ENCODE peak calls at places on chromosome 2, in six cellular contexts. One of them, this sample, is unnamed.

GRCh38 chr2:234393352-234393751 is 103.5 kb downstream of the ARL4C start:
- DNase-seq in HFFc6: no peak
- DNase-seq in WERI-Rb-1: no peak
- DNase-seq in mesenteric fat pad: no peak
- DNase-seq in lower leg skin: no peak
- DNase-seq in mammary epithelial cell: no peak
- DNase-seq in this sample: no peak

GRCh38 chr2:179551545-179552045 is 287.0 kb upstream of the SESTD1 start:
- DNase-seq in WERI-Rb-1: no peak
- DNase-seq in lower leg skin: no peak
- DNase-seq in HFFc6: no peak
- DNase-seq in mammary epithelial cell: no peak
- DNase-seq in mesenteric fat pad: no peak
- DNase-seq in this sample: no peak

GRCh38 chr2:55133467-55134315 is 83.4 kb upstream of the RTN4 start:
- DNase-seq in mammary epithelial cell: peak; percentile 87
- DNase-seq in mesenteric fat pad: no peak
- DNase-seq in WERI-Rb-1: no peak
- DNase-seq in HFFc6: no peak
- DNase-seq in lower leg skin: no peak
- DNase-seq in this sample: peak; percentile 98

GRCh38 chr2:121234144-121234543 is 50.9 kb downstream of the TFCP2L1 start:
- DNase-seq in mammary epithelial cell: no peak
- DNase-seq in HFFc6: no peak
- DNase-seq in lower leg skin: no peak
- DNase-seq in mesenteric fat pad: no peak
- DNase-seq in WERI-Rb-1: no peak
- DNase-seq in this sample: no peak

GRCh38 chr2:70890469-70891065 is 45.1 kb upstream of the ATP6V1B1 start:
- DNase-seq in WERI-Rb-1: no peak
- DNase-seq in mesenteric fat pad: no peak
- DNase-seq in HFFc6: peak; percentile 23
- DNase-seq in mammary epithelial cell: no peak
- DNase-seq in lower leg skin: no peak
- DNase-seq in this sample: no peak

GRCh38 chr2:215619022-215619958 is 183.4 kb upstream of the FN1 start:
- DNase-seq in HFFc6: no peak
- DNase-seq in mesenteric fat pad: no peak
- DNase-seq in WERI-Rb-1: peak; percentile 61
- DNase-seq in lower leg skin: no peak
- DNase-seq in mammary epithelial cell: no peak
- DNase-seq in this sample: no peak

GRCh38 chr2:1072258-1072657 is 121.6 kb downstream of the SNTG2 start:
- DNase-seq in mesenteric fat pad: no peak
- DNase-seq in lower leg skin: no peak
- DNase-seq in HFFc6: no peak
- DNase-seq in mammary epithelial cell: no peak
- DNase-seq in WERI-Rb-1: no peak
- DNase-seq in this sample: no peak

GRCh38 chr2:84299211-84299775 is 159.8 kb downstream of the SUCLG1 start:
- DNase-seq in HFFc6: no peak
- DNase-seq in WERI-Rb-1: no peak
- DNase-seq in mammary epithelial cell: no peak
- DNase-seq in lower leg skin: no peak
- DNase-seq in mesenteric fat pad: no peak
- DNase-seq in this sample: no peak

GRCh38 chr2:236642584-236643291 is 73.1 kb downstream of the ACKR3 start:
- DNase-seq in WERI-Rb-1: no peak
- DNase-seq in mesenteric fat pad: peak; percentile 92
- DNase-seq in lower leg skin: peak; percentile 98
- DNase-seq in mammary epithelial cell: peak; percentile 85
- DNase-seq in HFFc6: peak; percentile 96
- DNase-seq in this sample: no peak

GRCh38 chr2:42639340-42640077 is 71.1 kb downstream of the MTA3 start:
- DNase-seq in HFFc6: no peak
- DNase-seq in mesenteric fat pad: no peak
- DNase-seq in lower leg skin: no peak
- DNase-seq in WERI-Rb-1: no peak
- DNase-seq in mammary epithelial cell: no peak
- DNase-seq in this sample: no peak

GRCh38 chr2:238873401-238873801 is 25.5 kb downstream of the TWIST2 start:
- DNase-seq in mesenteric fat pad: peak; percentile 67
- DNase-seq in WERI-Rb-1: no peak
- DNase-seq in HFFc6: no peak
- DNase-seq in mammary epithelial cell: no peak
- DNase-seq in lower leg skin: peak; percentile 77
- DNase-seq in this sample: no peak

GRCh38 chr2:73085691-73086090 is 14.2 kb upstream of the SFXN5 start:
- DNase-seq in mammary epithelial cell: peak; percentile 48
- DNase-seq in lower leg skin: peak; percentile 96
- DNase-seq in HFFc6: peak; percentile 65
- DNase-seq in WERI-Rb-1: peak; percentile 92
- DNase-seq in mesenteric fat pad: peak; percentile 93
- DNase-seq in this sample: peak; percentile 42

GRCh38 chr2:31193066-31193396 is 24.3 kb downstream of the CAPN14 start:
- DNase-seq in mesenteric fat pad: no peak
- DNase-seq in mammary epithelial cell: no peak
- DNase-seq in WERI-Rb-1: no peak
- DNase-seq in lower leg skin: peak; percentile 60
- DNase-seq in HFFc6: no peak
- DNase-seq in this sample: no peak

GRCh38 chr2:150598383-150598782 is 110.9 kb upstream of the RND3 start:
- DNase-seq in HFFc6: no peak
- DNase-seq in mammary epithelial cell: no peak
- DNase-seq in WERI-Rb-1: peak; percentile 14
- DNase-seq in lower leg skin: no peak
- DNase-seq in mesenteric fat pad: no peak
- DNase-seq in this sample: no peak

GRCh38 chr2:20578266-20578894 is 72.5 kb downstream of the HS1BP3 start:
- DNase-seq in lower leg skin: no peak
- DNase-seq in mammary epithelial cell: peak; percentile 67
- DNase-seq in mesenteric fat pad: no peak
- DNase-seq in WERI-Rb-1: no peak
- DNase-seq in HFFc6: no peak
- DNase-seq in this sample: no peak

GRCh38 chr2:32772623-32773221 is 144.9 kb downstream of the TTC27 start:
- DNase-seq in lower leg skin: no peak
- DNase-seq in mesenteric fat pad: no peak
- DNase-seq in mammary epithelial cell: peak; percentile 19
- DNase-seq in WERI-Rb-1: peak; percentile 39
- DNase-seq in HFFc6: peak; percentile 58
- DNase-seq in this sample: peak; percentile 22

GRCh38 chr2:19282305-19282704 is 76.1 kb downstream of the OSR1 start:
- DNase-seq in HFFc6: no peak
- DNase-seq in lower leg skin: no peak
- DNase-seq in mesenteric fat pad: no peak
- DNase-seq in WERI-Rb-1: no peak
- DNase-seq in mammary epithelial cell: no peak
- DNase-seq in this sample: no peak

GRCh38 chr2:41207578-41207977 is 755.7 kb upstream of the SLC8A1 start:
- DNase-seq in mammary epithelial cell: no peak
- DNase-seq in WERI-Rb-1: no peak
- DNase-seq in lower leg skin: no peak
- DNase-seq in HFFc6: no peak
- DNase-seq in mesenteric fat pad: no peak
- DNase-seq in this sample: no peak

GRCh38 chr2:12857891-12858290 is 141.2 kb downstream of the TRIB2 start:
- DNase-seq in mesenteric fat pad: no peak
- DNase-seq in HFFc6: no peak
- DNase-seq in mammary epithelial cell: no peak
- DNase-seq in lower leg skin: no peak
- DNase-seq in WERI-Rb-1: no peak
- DNase-seq in this sample: no peak

GRCh38 chr2:43323810-43324588 is 97.6 kb upstream of the ZFP36L2 start:
- DNase-seq in mammary epithelial cell: no peak
- DNase-seq in WERI-Rb-1: no peak
- DNase-seq in mesenteric fat pad: no peak
- DNase-seq in lower leg skin: peak; percentile 93
- DNase-seq in HFFc6: no peak
- DNase-seq in this sample: no peak

GRCh38 chr2:48346124-48346536 is 183.8 kb upstream of the STON1 start:
- DNase-seq in lower leg skin: no peak
- DNase-seq in mesenteric fat pad: no peak
- DNase-seq in mammary epithelial cell: peak; percentile 28
- DNase-seq in WERI-Rb-1: peak; percentile 72
- DNase-seq in HFFc6: peak; percentile 80
- DNase-seq in this sample: no peak

GRCh38 chr2:26521054-26521912 is 43.4 kb upstream of the OTOF start:
- DNase-seq in WERI-Rb-1: peak; percentile 87
- DNase-seq in mesenteric fat pad: no peak
- DNase-seq in mammary epithelial cell: no peak
- DNase-seq in lower leg skin: no peak
- DNase-seq in HFFc6: no peak
- DNase-seq in this sample: no peak

GRCh38 chr2:115162454-115163293 is 720.2 kb downstream of the DPP10 start:
- DNase-seq in mesenteric fat pad: no peak
- DNase-seq in lower leg skin: no peak
- DNase-seq in HFFc6: no peak
- DNase-seq in mammary epithelial cell: no peak
- DNase-seq in WERI-Rb-1: peak; percentile 40
- DNase-seq in this sample: no peak

GRCh38 chr2:215845839-215846586 is 167.3 kb downstream of the MREG start:
- DNase-seq in WERI-Rb-1: no peak
- DNase-seq in HFFc6: no peak
- DNase-seq in mesenteric fat pad: no peak
- DNase-seq in lower leg skin: no peak
- DNase-seq in mammary epithelial cell: no peak
- DNase-seq in this sample: no peak

GRCh38 chr2:88230912-88231311 is 60.8 kb downstream of the THNSL2 start:
- DNase-seq in mesenteric fat pad: no peak
- DNase-seq in lower leg skin: no peak
- DNase-seq in HFFc6: no peak
- DNase-seq in WERI-Rb-1: no peak
- DNase-seq in mammary epithelial cell: no peak
- DNase-seq in this sample: no peak

GRCh38 chr2:71070294-71071025 is 2.0 kb downstream of the NAGK start:
- DNase-seq in mesenteric fat pad: no peak
- DNase-seq in mammary epithelial cell: peak; percentile 40
- DNase-seq in HFFc6: peak; percentile 34
- DNase-seq in lower leg skin: peak; percentile 89
- DNase-seq in WERI-Rb-1: peak; percentile 78
- DNase-seq in this sample: peak; percentile 59

GRCh38 chr2:98253461-98254073 is 92.7 kb upstream of the CNGA3 start:
- DNase-seq in HFFc6: no peak
- DNase-seq in lower leg skin: no peak
- DNase-seq in mesenteric fat pad: no peak
- DNase-seq in mammary epithelial cell: peak; percentile 11
- DNase-seq in WERI-Rb-1: no peak
- DNase-seq in this sample: no peak

GRCh38 chr2:136025057-136025973 is 39.9 kb upstream of the DARS1 start:
- DNase-seq in mammary epithelial cell: no peak
- DNase-seq in HFFc6: no peak
- DNase-seq in lower leg skin: no peak
- DNase-seq in mesenteric fat pad: no peak
- DNase-seq in WERI-Rb-1: peak; percentile 55
- DNase-seq in this sample: peak; percentile 24

GRCh38 chr2:181104512-181105121 is 124.2 kb downstream of the UBE2E3 start:
- DNase-seq in lower leg skin: no peak
- DNase-seq in WERI-Rb-1: peak; percentile 31
- DNase-seq in mesenteric fat pad: no peak
- DNase-seq in mammary epithelial cell: peak; percentile 48
- DNase-seq in HFFc6: peak; percentile 72
- DNase-seq in this sample: peak; percentile 66

GRCh38 chr2:37852585-37853014 is 72.5 kb upstream of the RMDN2 start:
- DNase-seq in mammary epithelial cell: no peak
- DNase-seq in mesenteric fat pad: no peak
- DNase-seq in lower leg skin: peak; percentile 50
- DNase-seq in WERI-Rb-1: no peak
- DNase-seq in HFFc6: no peak
- DNase-seq in this sample: no peak